ENCODE peak calls at places on chromosomes 12 and 14, in six cellular contexts. B is epithelial cell of esophagus, A is RWPE1, O is tibial nerve, R is AG10803, N is uterus. Z is an unnamed sample.

GRCh38 chr12:11553871-11554533 is 95.5 kb upstream of the ETV6 start:
- DNase-seq in B (peak), A (peak), O (no peak), R (peak), N (no peak), Z (no peak)

GRCh38 chr12:54126696-54127537 is 61.9 kb downstream of the SMUG1 start:
- DNase-seq in B (no peak), A (no peak), O (peak), R (peak), N (peak), Z (no peak)

GRCh38 chr12:67388331-67389163 is 119.4 kb downstream of the CAND1 start:
- DNase-seq in B (peak), A (no peak), O (no peak), R (no peak), N (no peak), Z (no peak)

GRCh38 chr14:60093606-60094005 is 1.9 kb downstream of the PCNX4 start:
- DNase-seq in B (no peak), A (no peak), O (no peak), R (no peak), N (no peak), Z (no peak)

GRCh38 chr12:88624911-88625310 is 44.6 kb upstream of the KITLG start:
- DNase-seq in B (peak), A (no peak), O (no peak), R (peak), N (no peak), Z (no peak)

GRCh38 chr12:108959748-108960655 is 60.9 kb downstream of the SVOP start:
- DNase-seq in B (no peak), A (no peak), O (no peak), R (no peak), N (no peak), Z (no peak)

GRCh38 chr12:52820521-52820920 is 6.6 kb upstream of the KRT4 start:
- DNase-seq in B (no peak), A (no peak), O (no peak), R (no peak), N (no peak), Z (no peak)

GRCh38 chr12:15629761-15630160 is 159.4 kb downstream of the EPS8 start:
- DNase-seq in B (no peak), A (peak), O (no peak), R (peak), N (no peak), Z (no peak)

GRCh38 chr12:71144682-71145081 is 13.1 kb downstream of the TSPAN8 start:
- DNase-seq in B (no peak), A (no peak), O (no peak), R (no peak), N (no peak), Z (no peak)

GRCh38 chr14:70514168-70515069 is 20.4 kb downstream of the ADAM20 start:
- DNase-seq in B (no peak), A (no peak), O (no peak), R (no peak), N (no peak), Z (no peak)

GRCh38 chr12:3152892-3153291 is 75.7 kb downstream of the TSPAN9 start:
- DNase-seq in B (no peak), A (no peak), O (no peak), R (no peak), N (no peak), Z (no peak)

GRCh38 chr14:72849222-72849621 is 44.7 kb downstream of the DPF3 start:
- DNase-seq in B (no peak), A (no peak), O (no peak), R (no peak), N (no peak), Z (no peak)

GRCh38 chr14:64202731-64203130 is 91.4 kb downstream of the ESR2 start:
- DNase-seq in B (no peak), A (no peak), O (no peak), R (no peak), N (no peak), Z (no peak)

GRCh38 chr14:64203366-64204006 is 90.7 kb downstream of the ESR2 start:
- DNase-seq in B (no peak), A (no peak), O (no peak), R (no peak), N (no peak), Z (no peak)

GRCh38 chr14:64200170-64200569 is 94.0 kb downstream of the ESR2 start:
- DNase-seq in B (no peak), A (no peak), O (no peak), R (no peak), N (no peak), Z (no peak)

GRCh38 chr14:64201296-64201695 is 92.9 kb downstream of the ESR2 start:
- DNase-seq in B (peak), A (no peak), O (no peak), R (no peak), N (no peak), Z (no peak)

GRCh38 chr14:64201931-64202330 is 92.2 kb downstream of the ESR2 start:
- DNase-seq in B (no peak), A (no peak), O (no peak), R (no peak), N (no peak), Z (no peak)
- TF ChIP-seq CTCF in B (no peak), A (no peak), O (no peak), R (no peak), N (no peak), Z (no peak)

GRCh38 chr12:64801381-64801780 is 23.1 kb upstream of the TBC1D30 start:
- DNase-seq in B (no peak), A (peak), O (no peak), R (no peak), N (no peak), Z (no peak)
- TF ChIP-seq CTCF in B (peak), A (no peak), O (no peak), R (peak), N (no peak), Z (peak)

GRCh38 chr12:124434364-124434763 is 133.0 kb downstream of the NCOR2 start:
- DNase-seq in B (no peak), A (no peak), O (no peak), R (no peak), N (no peak), Z (no peak)

GRCh38 chr12:124432376-124432775 is 135.0 kb downstream of the NCOR2 start:
- DNase-seq in B (no peak), A (no peak), O (no peak), R (no peak), N (no peak), Z (no peak)

GRCh38 chr12:124434951-124435805 is 132.2 kb downstream of the NCOR2 start:
- DNase-seq in B (no peak), A (no peak), O (no peak), R (no peak), N (no peak), Z (no peak)

GRCh38 chr12:124433906-124434305 is 133.5 kb downstream of the NCOR2 start:
- DNase-seq in B (no peak), A (no peak), O (no peak), R (no peak), N (no peak), Z (no peak)

GRCh38 chr12:124433147-124433874 is 134.1 kb downstream of the NCOR2 start:
- DNase-seq in B (no peak), A (no peak), O (no peak), R (no peak), N (no peak), Z (no peak)
- TF ChIP-seq CTCF in B (no peak), A (no peak), O (peak), R (peak), N (no peak), Z (no peak)

GRCh38 chr12:49092086-49092815 is 2.4 kb downstream of the DHH start:
- DNase-seq in B (peak), A (peak), O (peak), R (no peak), N (peak), Z (no peak)
- TF ChIP-seq CTCF in B (peak), A (peak), O (peak), R (peak), N (peak), Z (peak)

DNA sequence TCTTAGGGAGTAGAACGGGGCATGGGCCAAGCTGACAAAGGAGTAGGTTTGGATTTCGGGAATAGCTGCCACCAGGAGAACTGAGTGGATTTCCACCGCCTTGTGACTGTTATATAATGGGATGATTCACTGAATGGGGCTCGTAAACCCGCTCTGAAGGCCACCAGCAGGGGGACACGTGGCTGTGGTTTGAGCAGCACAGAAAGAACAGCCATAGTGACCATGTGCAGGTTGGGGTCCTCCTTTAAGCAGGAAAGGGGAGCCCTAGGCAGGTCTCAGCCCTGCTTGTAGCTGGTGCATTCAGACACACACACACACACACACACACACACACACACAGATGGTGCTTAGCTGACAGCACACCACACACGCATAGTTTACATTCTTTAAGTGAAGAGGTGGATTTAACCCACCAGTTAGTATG is 8.6 kb upstream of the ASB2 start:
- DNase-seq in B (peak), A (peak), O (no peak), R (peak), N (peak), Z (no peak)
- TF ChIP-seq CTCF in B (peak), A (no peak), O (no peak), R (peak), N (no peak), Z (peak)

GRCh38 chr12:114625294-114625851 is 58.6 kb downstream of the TBX3 start:
- DNase-seq in B (peak), A (peak), O (no peak), R (peak), N (no peak), Z (no peak)
- TF ChIP-seq CTCF in B (peak), A (peak), O (peak), R (peak), N (peak), Z (peak)

DNA sequence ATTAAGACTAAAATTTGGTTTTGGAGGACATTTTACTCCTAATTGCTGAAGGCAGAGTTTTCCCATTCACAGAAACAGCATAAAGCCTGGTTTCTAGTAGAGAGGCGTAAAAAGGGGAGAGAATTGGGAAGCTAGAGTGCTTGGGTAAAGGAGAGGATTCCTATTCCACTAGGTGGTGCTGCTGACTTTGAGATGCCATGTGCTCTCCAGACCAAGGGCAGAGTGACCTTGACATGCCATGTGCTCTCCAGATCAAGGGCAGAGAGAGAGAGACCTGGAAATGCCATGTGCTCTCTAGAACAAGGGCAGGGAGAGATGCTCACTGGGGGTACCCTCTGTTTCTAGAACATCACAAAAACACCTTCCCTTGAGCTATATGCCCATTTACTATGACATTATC is 176.2 kb upstream of the PDZRN4 start:
- DNase-seq in B (no peak), A (no peak), O (no peak), R (no peak), N (no peak), Z (no peak)
- TF ChIP-seq CTCF in B (no peak), A (no peak), O (no peak), R (no peak), N (no peak), Z (peak)